ENCODE peak calls at places on chromosomes 5 and 9, in eight cellular contexts. H is activated effector memory CD4-positive, alpha-beta T cell treated with anti-CD3 and anti-CD28 coated beads, Interleukin-2, amount 50 U/mL, for 16 hours; S is endothelial cell; L is GM23248; F is A172; N is MCF 10A; G is heart right ventricle; I is iPS-NIHi11. V is an unnamed sample.

GRCh38 chr5:76608833-76609232 is 14.4 kb downstream of the F2RL2 start:
- DNase-seq in H (no peak), S (no peak), L (peak), F (peak), N (no peak), G (no peak), I (no peak), V (no peak)

GRCh38 chr5:83368317-83368716 is 103.2 kb upstream of the VCAN start:
- DNase-seq in H (no peak), S (no peak), L (peak), F (peak), N (peak), G (no peak), I (no peak), V (no peak)

GRCh38 chr5:58940446-58940845 is 357.6 kb downstream of the RAB3C start:
- DNase-seq in H (no peak), S (no peak), L (no peak), F (no peak), N (no peak), G (no peak), I (no peak), V (no peak)

GRCh38 chr5:175922192-175922885 is 45.8 kb downstream of the THOC3 start:
- DNase-seq in H (no peak), S (no peak), L (peak), F (peak), N (peak), G (no peak), I (peak), V (no peak)

GRCh38 chr5:75620184-75620959 is 9.1 kb downstream of the ANKDD1B start:
- DNase-seq in H (no peak), S (no peak), L (no peak), F (no peak), N (no peak), G (no peak), I (no peak), V (no peak)

GRCh38 chr5:56658972-56659371 is 156.4 kb upstream of the MAP3K1 start:
- DNase-seq in H (no peak), S (no peak), L (no peak), F (no peak), N (peak), G (no peak), I (no peak), V (no peak)

GRCh38 chr5:152542741-152543140 is 137.7 kb upstream of the NMUR2 start:
- DNase-seq in H (no peak), S (peak), L (peak), F (peak), N (peak), G (no peak), I (peak), V (no peak)

GRCh38 chr9:129175825-129176633 is 2.0 kb downstream of the IER5L start:
- DNase-seq in H (peak), S (peak), L (peak), F (peak), N (peak), G (peak), I (peak), V (no peak)

GRCh38 chr5:150582281-150582791 is 58.1 kb upstream of the SYNPO start:
- DNase-seq in H (peak), S (no peak), L (no peak), F (no peak), N (no peak), G (peak), I (no peak), V (no peak)

V was measured in NCI-H446.